ENCODE peak calls at places on chromosomes 16 and 17, in ten cellular contexts. C is effector memory CD8-positive, alpha-beta T cell; Q is stimulated activated CD4-positive, alpha-beta T cell treated with anti-CD3 and anti-CD28 coated beads, Interleukin-4, amount 100 ng/mL, for 24 hours; M is heart left ventricle; H is mesendoderm; D is OCI-M1; J is MM.1S; X is stromal cell of bone marrow; O is effector memory CD4-positive, alpha-beta T cell; R is stimulated activated CD8-positive, alpha-beta memory T cell treated with anti-CD3 and anti-CD28 coated beads, Interleukin-15, amount 100 ng/mL, for 24 hours. A is an unnamed sample.
A peak's percentile ranks its signal among the peaks of the same experiment; 100 is the strongest.

GRCh38 chr17:2198917-2199316 is 104.7 kb downstream of the SMG6 start:
- DNase-seq in C (no peak), Q (no peak), M (no peak), H (no peak), D (no peak), J (no peak), X (no peak), O (no peak), R (no peak), A (no peak)

GRCh38 chr17:80472996-80473395 is 3.4 kb downstream of the NPTX1 start:
- DNase-seq in C (no peak), Q (no peak), M (no peak), H (no peak), D (no peak), J (no peak), X (no peak), O (no peak), R (no peak), A (no peak)

GRCh38 chr16:3538222-3538621 is 37.4 kb downstream of the CLUAP1 start:
- DNase-seq in C (no peak), Q (no peak), M (no peak), H (no peak), D (no peak), J (no peak), X (no peak), O (no peak), R (no peak), A (no peak)

GRCh38 chr17:8801135-8801840 is 2.1 kb upstream of the MFSD6L start:
- DNase-seq in C (no peak), Q (no peak), M (no peak), H (no peak), D (no peak), J (no peak), X (no peak), O (no peak), R (no peak), A (no peak)

GRCh38 chr17:18181358-18181757 is 2.3 kb upstream of the ALKBH5 start:
- DNase-seq in C (no peak), Q (peak; percentile 69), M (no peak), H (no peak), D (no peak), J (no peak), X (no peak), O (no peak), R (no peak), A (no peak)

GRCh38 chr16:12613131-12613991 is 190.3 kb downstream of the CPPED1 start:
- DNase-seq in C (no peak), Q (peak; percentile 69), M (no peak), H (peak; percentile 93), D (peak; percentile 74), J (no peak), X (no peak), O (no peak), R (no peak), A (peak; percentile 45)

GRCh38 chr17:50918933-50919296 is 52.8 kb upstream of the TOB1 start:
- DNase-seq in C (no peak), Q (peak; percentile 40), M (no peak), H (no peak), D (no peak), J (no peak), X (no peak), O (no peak), R (no peak), A (peak; percentile 53)

GRCh38 chr16:13560151-13560550 is 359.8 kb upstream of the ERCC4 start:
- DNase-seq in C (no peak), Q (no peak), M (no peak), H (peak; percentile 14), D (no peak), J (no peak), X (no peak), O (no peak), R (no peak), A (no peak)

GRCh38 chr17:6243186-6243585 is 173.0 kb downstream of the WSCD1 start:
- DNase-seq in C (no peak), Q (no peak), M (no peak), H (no peak), D (no peak), J (no peak), X (no peak), O (no peak), R (no peak), A (no peak)

GRCh38 chr17:73340093-73340596 is 28.3 kb upstream of the CDC42EP4 start:
- DNase-seq in C (no peak), Q (no peak), M (no peak), H (no peak), D (peak; percentile 53), J (no peak), X (peak; percentile 92), O (no peak), R (no peak), A (no peak)

GRCh38 chr16:66810391-66810790 is 9.0 kb upstream of the TERB1 start:
- DNase-seq in C (no peak), Q (no peak), M (no peak), H (peak; percentile 5), D (no peak), J (no peak), X (no peak), O (no peak), R (no peak), A (no peak)

GRCh38 chr16:56005958-56006357 is 130.8 kb upstream of the CES5A start:
- DNase-seq in C (no peak), Q (no peak), M (no peak), H (peak; percentile 16), D (no peak), J (no peak), X (no peak), O (no peak), R (no peak), A (no peak)

GRCh38 chr17:40542562-40543411 is 22.5 kb downstream of the CCR7 start:
- DNase-seq in C (peak; percentile 37), Q (peak; percentile 68), M (peak; percentile 90), H (no peak), D (no peak), J (no peak), X (peak; percentile 99), O (peak; percentile 48), R (no peak), A (peak; percentile 89)

GRCh38 chr16:25260416-25260815 is 2.8 kb upstream of the ZKSCAN2 start:
- DNase-seq in C (no peak), Q (no peak), M (no peak), H (no peak), D (no peak), J (no peak), X (no peak), O (no peak), R (no peak), A (no peak)

GRCh38 chr17:67912656-67913055 is 83.6 kb downstream of the C17orf58 start:
- DNase-seq in C (no peak), Q (no peak), M (no peak), H (no peak), D (no peak), J (no peak), X (no peak), O (no peak), R (no peak), A (no peak)

GRCh38 chr17:33112763-33113162 is 121.1 kb downstream of the SPACA3 start:
- DNase-seq in C (no peak), Q (no peak), M (no peak), H (peak; percentile 44), D (no peak), J (no peak), X (peak; percentile 10), O (no peak), R (no peak), A (no peak)

GRCh38 chr17:66715745-66716156 is 119.2 kb upstream of the CACNG5 start:
- DNase-seq in C (no peak), Q (no peak), M (no peak), H (peak; percentile 85), D (peak; percentile 72), J (peak; percentile 69), X (peak; percentile 35), O (no peak), R (no peak), A (peak; percentile 89)

GRCh38 chr17:29560306-29560705 is 6.5 kb downstream of the ABHD15 start:
- DNase-seq in C (no peak), Q (no peak), M (no peak), H (no peak), D (no peak), J (peak; percentile 11), X (no peak), O (no peak), R (no peak), A (peak; percentile 54)

GRCh38 chr17:47324224-47325020 is 667 bp downstream of the EFCAB13 start:
- DNase-seq in C (peak; percentile 38), Q (peak; percentile 52), M (peak; percentile 57), H (peak; percentile 69), D (peak; percentile 85), J (no peak), X (peak; percentile 21), O (peak; percentile 31), R (no peak), A (peak; percentile 77)

GRCh38 chr17:47696717-47697642 is 3.0 kb downstream of the TBKBP1 start:
- DNase-seq in C (no peak), Q (no peak), M (no peak), H (no peak), D (no peak), J (no peak), X (no peak), O (no peak), R (no peak), A (no peak)

GRCh38 chr16:66970775-66971725 is 10.0 kb downstream of the CES3 start:
- DNase-seq in C (no peak), Q (no peak), M (no peak), H (no peak), D (no peak), J (no peak), X (no peak), O (no peak), R (no peak), A (no peak)

GRCh38 chr17:68803122-68803615 is 152.0 kb downstream of the ABCA8 start:
- DNase-seq in C (no peak), Q (no peak), M (no peak), H (no peak), D (no peak), J (no peak), X (no peak), O (no peak), R (no peak), A (no peak)

GRCh38 chr16:55955845-55956244 is 80.7 kb upstream of the CES5A start:
- DNase-seq in C (no peak), Q (no peak), M (peak; percentile 87), H (no peak), D (no peak), J (no peak), X (peak; percentile 7), O (no peak), R (no peak), A (peak; percentile 73)

GRCh38 chr16:3182608-3183444 is 5.2 kb upstream of the OR1F1 start:
- DNase-seq in C (no peak), Q (peak; percentile 55), M (no peak), H (peak; percentile 90), D (peak; percentile 91), J (no peak), X (no peak), O (no peak), R (peak; percentile 71), A (peak; percentile 62)

GRCh38 chr16:57531253-57531575 is 5.2 kb downstream of the CCDC102A start:
- DNase-seq in C (no peak), Q (no peak), M (no peak), H (no peak), D (no peak), J (no peak), X (no peak), O (no peak), R (no peak), A (no peak)

GRCh38 chr17:57493625-57494024 is 237.3 kb downstream of the MSI2 start:
- DNase-seq in C (no peak), Q (no peak), M (no peak), H (no peak), D (no peak), J (no peak), X (no peak), O (no peak), R (no peak), A (no peak)

A was measured in left kidney.